ENCODE peak calls at places on chromosomes 4 and X, in six cellular contexts. F is AG04450, X is left ventricle myocardium inferior, W is A549, E is WERI-Rb-1, A is glutamatergic neuron. R is an unnamed sample.

GRCh38 chr4:140645196-140645595 is 76.4 kb upstream of the UCP1 start:
- DNase-seq in F (no peak), X (no peak), W (no peak), E (no peak), A (no peak), R (no peak)

GRCh38 chrX:69556094-69557011 is 52.2 kb downstream of the NALF2 start:
- DNase-seq in F (no peak), X (no peak), W (peak; percentile 2), E (no peak), A (no peak), R (no peak)

GRCh38 chr4:102606846-102607440 is 105.8 kb downstream of the NFKB1 start:
- DNase-seq in F (no peak), X (no peak), W (no peak), E (no peak), A (no peak), R (no peak)

GRCh38 chr4:39032218-39033085 is at the start of gene TMEM156:
- DNase-seq in F (no peak), X (no peak), W (no peak), E (no peak), A (no peak), R (no peak)

GRCh38 chrX:31871989-31872388 is 800.1 kb upstream of the FTHL17 start:
- DNase-seq in F (no peak), X (no peak), W (no peak), E (no peak), A (no peak), R (no peak)

GRCh38 chrX:39972340-39972739 is 125.4 kb downstream of the BCOR start:
- DNase-seq in F (no peak), X (no peak), W (no peak), E (no peak), A (no peak), R (no peak)

GRCh38 chrX:72479324-72480274 is 93.0 kb downstream of the HDAC8 start:
- DNase-seq in F (no peak), X (no peak), W (no peak), E (no peak), A (no peak), R (no peak)

GRCh38 chr4:1368421-1369090 is 21.5 kb downstream of the UVSSA start:
- DNase-seq in F (no peak), X (peak; percentile 4), W (no peak), E (no peak), A (peak; percentile 48), R (peak; percentile 84)

GRCh38 chrX:10574663-10575062 is 45.7 kb downstream of the MID1 start:
- DNase-seq in F (no peak), X (no peak), W (no peak), E (no peak), A (no peak), R (no peak)

GRCh38 chr4:108110450-108110849 is 58.3 kb downstream of the LEF1 start:
- DNase-seq in F (no peak), X (no peak), W (no peak), E (no peak), A (no peak), R (no peak)

GRCh38 chr4:107037188-107037587 is 1.1 kb upstream of the DKK2 start:
- DNase-seq in F (no peak), X (no peak), W (no peak), E (peak; percentile 75), A (peak; percentile 74), R (peak; percentile 81)

GRCh38 chr4:1910643-1911042 is 39.5 kb downstream of the NSD2 start:
- DNase-seq in F (peak; percentile 10), X (no peak), W (peak; percentile 41), E (peak; percentile 73), A (peak; percentile 58), R (no peak)

GRCh38 chr4:168715889-168716288 is 219.0 kb downstream of the PALLD start:
- DNase-seq in F (no peak), X (no peak), W (no peak), E (no peak), A (no peak), R (no peak)

GRCh38 chr4:112905728-112906127 is 143.7 kb upstream of the ANK2 start:
- DNase-seq in F (no peak), X (no peak), W (no peak), E (no peak), A (no peak), R (no peak)

GRCh38 chrX:136525738-136526606 is 6.0 kb upstream of the VGLL1 start:
- DNase-seq in F (peak; percentile 63), X (peak; percentile 72), W (peak; percentile 8), E (no peak), A (no peak), R (no peak)

GRCh38 chrX:39757971-39758370 is 339.8 kb downstream of the BCOR start:
- DNase-seq in F (no peak), X (no peak), W (no peak), E (no peak), A (no peak), R (no peak)

GRCh38 chrX:44422631-44423030 is 79.2 kb upstream of the EFHC2 start:
- DNase-seq in F (no peak), X (no peak), W (no peak), E (no peak), A (no peak), R (no peak)

GRCh38 chr4:112916868-112917267 is 132.6 kb upstream of the ANK2 start:
- DNase-seq in F (no peak), X (no peak), W (no peak), E (no peak), A (no peak), R (no peak)

GRCh38 chr4:169723207-169723606 is 34.5 kb downstream of the HPF1 start:
- DNase-seq in F (no peak), X (no peak), W (no peak), E (peak; percentile 25), A (no peak), R (no peak)

GRCh38 chr4:57137261-57137660 is 27.1 kb upstream of the IGFBP7 start:
- DNase-seq in F (no peak), X (no peak), W (no peak), E (no peak), A (no peak), R (no peak)

GRCh38 chr4:76342191-76342590 is 35.7 kb downstream of the STBD1 start:
- DNase-seq in F (no peak), X (no peak), W (no peak), E (no peak), A (no peak), R (no peak)

GRCh38 chr4:78320353-78320935 is 231.1 kb upstream of the ANXA3 start:
- DNase-seq in F (no peak), X (no peak), W (no peak), E (no peak), A (no peak), R (no peak)

GRCh38 chrX:47637546-47638195 is 7.9 kb upstream of the CFP start:
- DNase-seq in F (no peak), X (peak; percentile 25), W (no peak), E (no peak), A (no peak), R (no peak)

GRCh38 chr4:28788929-28789490 is 1928.4 kb downstream of the STIM2 start:
- DNase-seq in F (no peak), X (no peak), W (no peak), E (no peak), A (no peak), R (no peak)

GRCh38 chr4:68319040-68319439 is 30.9 kb downstream of the YTHDC1 start:
- DNase-seq in F (no peak), X (no peak), W (no peak), E (no peak), A (no peak), R (no peak)

GRCh38 chr4:34293459-34293858 is 1950.9 kb downstream of the ARAP2 start:
- DNase-seq in F (no peak), X (no peak), W (no peak), E (no peak), A (no peak), R (no peak)

GRCh38 chr4:76016383-76016782 is 6.9 kb downstream of the CXCL10 start:
- DNase-seq in F (no peak), X (no peak), W (no peak), E (no peak), A (no peak), R (no peak)

GRCh38 chr4:36256398-36256828 is 12.1 kb upstream of the ARAP2 start:
- DNase-seq in F (no peak), X (no peak), W (no peak), E (no peak), A (peak; percentile 65), R (no peak)

GRCh38 chr4:72536443-72536842 is 32.6 kb downstream of the ADAMTS3 start:
- DNase-seq in F (no peak), X (no peak), W (no peak), E (no peak), A (no peak), R (no peak)

DNA sequence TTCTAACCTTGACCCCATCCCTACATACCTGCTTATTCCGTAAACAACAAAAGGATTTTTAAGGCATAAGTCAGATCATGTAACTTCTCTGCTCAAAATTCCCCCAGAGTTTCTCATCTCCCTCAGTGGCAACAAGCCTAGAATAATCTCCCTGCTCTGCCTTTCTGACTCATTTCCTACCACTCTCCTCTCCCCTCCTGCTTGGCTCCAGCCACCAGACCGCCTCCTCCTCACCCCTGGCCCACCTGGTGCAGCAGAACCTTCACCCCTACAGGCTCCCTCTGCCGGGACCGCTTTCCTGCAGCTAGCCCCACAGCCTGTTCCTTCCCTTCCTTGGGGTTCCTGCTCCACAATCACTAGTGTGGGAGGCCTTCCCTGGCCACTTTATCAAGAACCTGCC is 32.1 kb downstream of the TSPAN5 start:
- DNase-seq in F (peak; percentile 62), X (peak; percentile 18), W (peak; percentile 25), E (no peak), A (no peak), R (no peak)
- TF ChIP-seq CTCF in F (peak; percentile 33), X (no peak), W (no peak), E (no peak), A (no peak), R (peak; percentile 24)

GRCh38 chr4:6689506-6689960 is 4.1 kb upstream of the S100P start:
- DNase-seq in F (no peak), X (no peak), W (no peak), E (no peak), A (no peak), R (no peak)
- TF ChIP-seq CTCF in F (no peak), X (no peak), W (no peak), E (no peak), A (no peak), R (no peak)

GRCh38 chr4:37528161-37528560 is 158.0 kb downstream of the RELL1 start:
- DNase-seq in F (no peak), X (no peak), W (no peak), E (no peak), A (no peak), R (no peak)
- TF ChIP-seq CTCF in F (no peak), X (no peak), W (no peak), E (no peak), A (no peak), R (no peak)

GRCh38 chr4:14868426-14868825 is 133.9 kb upstream of the CPEB2 start:
- DNase-seq in F (no peak), X (no peak), W (no peak), E (no peak), A (no peak), R (no peak)

GRCh38 chr4:14874990-14875389 is 127.3 kb upstream of the CPEB2 start:
- DNase-seq in F (no peak), X (no peak), W (no peak), E (no peak), A (no peak), R (no peak)

GRCh38 chr4:14867847-14868246 is 134.4 kb upstream of the CPEB2 start:
- DNase-seq in F (no peak), X (no peak), W (no peak), E (peak; percentile 92), A (peak; percentile 70), R (no peak)

GRCh38 chr4:14877246-14878220 is 124.7 kb upstream of the CPEB2 start:
- DNase-seq in F (no peak), X (no peak), W (no peak), E (peak; percentile 61), A (no peak), R (no peak)

GRCh38 chr4:14871676-14872430 is 130.4 kb upstream of the CPEB2 start:
- DNase-seq in F (no peak), X (no peak), W (no peak), E (peak; percentile 33), A (peak; percentile 19), R (no peak)
- TF ChIP-seq CTCF in F (peak; percentile 8), X (peak; percentile 33), W (no peak), E (peak; percentile 53), A (peak; percentile 54), R (peak; percentile 37)